ENCODE peak calls at places on chromosome 17, in five cellular contexts. C is fibroblast of lung, W is cardiac fibroblast, X is pancreas, G is NB4. K is an unnamed sample.

GRCh38 chr17:80921741-80922579 is 69.7 kb upstream of the CHMP6 start:
- DNase-seq in C (no peak), W (no peak), X (no peak), G (no peak), K (no peak)

GRCh38 chr17:8015957-8016631 is 13.7 kb downstream of the GUCY2D start:
- DNase-seq in C (no peak), W (no peak), X (peak), G (no peak), K (no peak)

GRCh38 chr17:50457621-50458020 is 11.1 kb downstream of the CHAD start:
- DNase-seq in C (no peak), W (no peak), X (no peak), G (no peak), K (no peak)

GRCh38 chr17:45136846-45137560 is 1.5 kb downstream of the ACBD4 start:
- DNase-seq in C (no peak), W (no peak), X (no peak), G (no peak), K (no peak)

GRCh38 chr17:72139213-72139612 is 18.4 kb downstream of the SOX9 start:
- DNase-seq in C (no peak), W (peak), X (no peak), G (no peak), K (no peak)

GRCh38 chr17:83067718-83068261 is 11.6 kb upstream of the METRNL start:
- DNase-seq in C (peak), W (no peak), X (no peak), G (no peak), K (no peak)

GRCh38 chr17:353838-354234 is 1.2 kb upstream of the RPH3AL start:
- DNase-seq in C (no peak), W (no peak), X (no peak), G (no peak), K (no peak)

GRCh38 chr17:80619535-80620235 is 75.0 kb downstream of the RPTOR start:
- DNase-seq in C (no peak), W (peak), X (no peak), G (no peak), K (no peak)

GRCh38 chr17:48023408-48024148 is 14.0 kb downstream of the COPZ2 start:
- DNase-seq in C (peak), W (peak), X (peak), G (peak), K (no peak)
- TF ChIP-seq CTCF in C (peak), W (peak), X (peak), G (no peak), K (peak)

DNA sequence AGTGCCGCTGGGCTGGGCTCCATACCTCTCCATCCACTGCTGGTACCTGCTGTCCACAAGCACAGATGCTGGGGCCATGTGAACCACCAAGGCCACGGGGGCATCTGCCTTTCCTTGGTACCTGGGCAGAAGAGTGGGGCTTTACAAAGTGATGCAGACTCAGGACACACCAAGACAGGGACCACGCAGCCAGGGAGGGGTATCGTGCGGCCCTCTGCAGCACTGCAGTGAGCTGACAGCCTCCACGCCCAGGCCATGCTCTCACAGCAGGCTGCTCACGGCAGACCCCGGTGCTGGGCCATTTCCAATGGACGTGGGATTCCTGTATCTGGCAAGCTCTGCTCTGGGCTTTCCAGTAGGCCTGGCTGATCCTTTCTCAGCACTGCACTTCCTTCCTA is 14.4 kb downstream of the ELAC2 start:
- DNase-seq in C (no peak), W (no peak), X (no peak), G (no peak), K (no peak)
- TF ChIP-seq CTCF in C (no peak), W (no peak), X (no peak), G (no peak), K (no peak)

GRCh38 chr17:49252148-49252682 is 21.6 kb upstream of the PHOSPHO1 start:
- DNase-seq in C (peak), W (peak), X (no peak), G (peak), K (peak)

GRCh38 chr17:49249292-49249794 is 18.8 kb upstream of the PHOSPHO1 start:
- DNase-seq in C (peak), W (peak), X (no peak), G (no peak), K (no peak)

GRCh38 chr17:49249890-49250522 is 19.4 kb upstream of the PHOSPHO1 start:
- DNase-seq in C (no peak), W (no peak), X (no peak), G (no peak), K (no peak)

GRCh38 chr17:49257296-49257695 is 26.7 kb upstream of the PHOSPHO1 start:
- DNase-seq in C (no peak), W (no peak), X (no peak), G (no peak), K (no peak)

DNA sequence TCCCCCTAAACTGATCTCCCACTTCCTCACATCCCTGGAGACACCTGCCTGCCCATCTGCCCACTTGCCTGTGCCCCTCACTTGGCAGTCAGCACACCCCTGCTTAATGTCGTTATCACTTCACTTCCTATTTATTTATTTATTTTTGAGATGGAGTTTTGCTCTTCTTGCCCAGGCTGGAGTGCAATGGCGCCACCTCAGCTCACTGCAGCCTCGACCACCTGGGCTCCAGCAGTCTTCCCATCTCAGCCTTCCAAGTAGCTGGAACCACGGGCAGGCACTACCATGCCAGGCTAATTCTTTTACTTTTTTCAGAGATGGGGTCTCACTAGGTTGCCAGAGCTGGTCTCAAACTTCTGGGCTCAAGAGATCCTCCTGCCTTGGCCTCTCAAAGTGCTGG is 23.5 kb upstream of the PHOSPHO1 start:
- DNase-seq in C (no peak), W (no peak), X (no peak), G (no peak), K (no peak)
- TF ChIP-seq CTCF in C (no peak), W (no peak), X (no peak), G (no peak), K (no peak)

DNA sequence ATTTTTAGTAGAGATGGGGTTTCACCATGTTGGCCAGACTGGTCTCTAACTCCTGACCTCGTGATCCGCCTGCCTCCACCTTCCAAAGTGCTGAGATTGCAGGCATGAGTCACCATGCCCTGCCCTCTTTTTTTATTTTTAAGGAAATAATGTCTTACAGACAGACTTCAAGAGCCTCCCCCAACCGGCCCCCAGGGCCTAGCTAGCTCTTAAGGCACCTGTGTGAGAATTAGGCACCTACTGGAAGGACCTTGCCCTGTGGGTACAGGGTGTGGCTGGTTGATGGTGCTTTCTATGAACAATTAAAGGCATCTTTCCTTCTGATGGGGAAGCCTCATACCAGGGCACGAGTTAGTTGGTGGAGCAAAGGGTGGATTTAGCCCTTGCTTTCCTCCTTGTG is 51.3 kb downstream of the MRM1 start:
- DNase-seq in C (no peak), W (peak), X (no peak), G (no peak), K (no peak)
- TF ChIP-seq CTCF in C (no peak), W (no peak), X (no peak), G (no peak), K (no peak)

GRCh38 chr17:61127960-61128359 is 271.7 kb upstream of the TBX2 start:
- DNase-seq in C (peak), W (peak), X (no peak), G (no peak), K (no peak)
- TF ChIP-seq CTCF in C (no peak), W (no peak), X (no peak), G (no peak), K (no peak)

DNA sequence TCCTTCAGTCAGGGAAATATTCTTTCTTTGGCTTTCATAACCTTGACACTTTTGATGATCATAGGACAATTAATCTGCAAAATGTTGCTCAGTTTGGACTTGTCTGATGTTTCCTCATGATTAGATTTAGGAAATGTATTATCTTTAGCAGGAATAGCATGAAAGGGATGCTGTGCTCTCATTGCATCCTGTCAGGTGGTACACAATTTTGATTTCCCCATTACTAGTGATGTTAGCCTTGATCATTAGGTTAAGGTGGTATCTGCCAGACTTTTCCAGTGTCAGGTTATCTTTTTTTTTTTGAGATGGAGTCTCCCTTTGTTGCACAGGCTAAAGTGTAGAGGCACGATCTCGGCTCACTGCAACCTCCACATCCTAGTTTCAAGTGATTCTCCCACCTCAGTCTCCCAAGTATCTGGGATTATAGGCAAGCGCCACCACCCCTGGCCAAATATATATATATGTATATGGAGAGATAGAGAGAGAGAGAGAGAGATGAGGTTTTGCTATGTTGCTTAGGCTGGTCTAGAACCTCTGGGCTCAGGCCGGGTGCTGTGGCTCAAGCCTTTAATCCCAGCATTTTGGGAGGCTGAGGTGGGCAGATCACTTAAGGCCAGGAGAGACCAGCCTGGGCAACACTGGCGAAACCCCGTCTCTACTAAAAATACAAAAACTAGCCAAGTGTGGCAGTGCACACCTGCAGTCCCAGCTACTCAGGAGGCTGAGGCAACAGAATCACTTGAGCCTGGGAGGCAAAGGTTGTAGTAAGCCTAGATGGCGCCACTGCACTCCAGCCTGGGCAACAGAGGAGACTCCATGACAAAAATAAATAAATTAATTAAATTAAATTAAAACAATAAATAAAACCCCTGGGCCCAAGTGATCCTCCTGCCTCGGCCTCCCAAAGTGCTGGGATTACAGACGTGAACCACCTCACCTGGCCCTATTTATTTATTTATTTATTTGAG is 15.8 kb upstream of the CAVIN1 start:
- DNase-seq in C (no peak), W (peak), X (no peak), G (peak), K (peak)
- TF ChIP-seq CTCF in C (peak), W (peak), X (peak), G (peak), K (peak)

DNA sequence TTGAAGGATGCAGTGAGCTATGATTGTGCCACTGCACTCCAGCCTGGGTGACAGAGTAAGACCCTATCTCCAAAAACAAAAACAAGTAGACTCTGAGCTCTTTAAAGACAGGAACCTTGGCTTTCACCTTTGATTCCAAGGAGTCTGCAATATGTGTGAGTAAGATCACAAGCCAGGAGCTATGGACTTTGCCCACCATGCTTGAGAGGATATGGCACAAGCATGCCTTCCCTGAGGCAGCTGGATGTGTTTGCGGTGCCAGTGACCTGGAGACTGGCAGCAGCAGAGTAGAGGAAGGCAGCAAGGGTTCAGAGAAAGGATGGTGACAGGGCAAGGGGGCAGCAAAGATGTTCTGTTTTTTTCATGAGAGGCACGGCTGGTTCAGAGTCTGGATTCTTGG is 14.5 kb upstream of the PRKCA start:
- DNase-seq in C (no peak), W (no peak), X (no peak), G (no peak), K (no peak)
- TF ChIP-seq CTCF in C (no peak), W (no peak), X (no peak), G (no peak), K (no peak)

GRCh38 chr17:48181653-48182052 is 74.1 kb downstream of the SNX11 start:
- DNase-seq in C (peak), W (peak), X (no peak), G (peak), K (peak)
- TF ChIP-seq CTCF in C (peak), W (peak), X (no peak), G (peak), K (peak)